ENCODE peak calls at places on chromosome 10, in nine cellular contexts. Z is left ventricle myocardium inferior, N is PC-3, E is uterus, R is neural crest cell, H is coronary artery, B is H9, U is thyroid gland, I is HCT116. A is an unnamed sample.
A peak's percentile ranks its signal among the peaks of the same experiment; 100 is the strongest.

GRCh38 chr10:100710151-100710871 is 35.1 kb upstream of the PAX2 start:
- DNase-seq in B (no peak), N (no peak), I (no peak), E (no peak), R (peak; percentile 55), U (peak; percentile 29), Z (no peak), H (no peak), A (no peak)

GRCh38 chr10:7707102-7707501 is 4.0 kb downstream of the ITIH2 start:
- DNase-seq in Z (no peak), R (no peak), N (no peak), E (no peak), U (no peak), B (no peak), I (no peak), H (no peak), A (no peak)

GRCh38 chr10:89348458-89348857 is 20.7 kb downstream of the IFIT3 start:
- DNase-seq in R (no peak), N (no peak), B (no peak), I (no peak), U (no peak), Z (no peak), H (no peak), E (no peak), A (no peak)

GRCh38 chr10:79446451-79447020 is 1.1 kb upstream of the ZCCHC24 start:
- DNase-seq in B (peak; percentile 67), N (peak; percentile 80), E (peak; percentile 73), H (peak; percentile 90), Z (peak; percentile 78), U (peak; percentile 87), R (peak; percentile 58), I (no peak), A (peak; percentile 48)

GRCh38 chr10:74306227-74306982 is 155.4 kb downstream of the ADK start:
- DNase-seq in R (no peak), H (no peak), E (no peak), I (no peak), N (no peak), U (no peak), Z (no peak), B (no peak), A (no peak)

GRCh38 chr10:129893690-129894089 is 70.4 kb downstream of the EBF3 start:
- DNase-seq in I (no peak), Z (no peak), U (no peak), H (no peak), E (no peak), N (no peak), R (no peak), B (no peak), A (no peak)

GRCh38 chr10:23100331-23101030 is 5.1 kb downstream of the MSRB2 start:
- DNase-seq in N (no peak), Z (no peak), I (no peak), E (no peak), U (no peak), H (no peak), B (no peak), R (no peak), A (no peak)

GRCh38 chr10:84375011-84375410 is 46.6 kb downstream of the CCSER2 start:
- DNase-seq in E (no peak), R (peak; percentile 20), H (no peak), I (peak; percentile 57), Z (no peak), U (peak; percentile 26), N (peak; percentile 75), B (no peak), A (peak; percentile 71)

GRCh38 chr10:30000802-30001571 is 58.4 kb downstream of the JCAD start:
- DNase-seq in N (peak; percentile 61), E (peak; percentile 65), I (no peak), U (peak; percentile 31), R (no peak), Z (no peak), H (peak; percentile 84), B (no peak), A (peak; percentile 95)

GRCh38 chr10:71598673-71599072 is 120.9 kb downstream of the C10orf105 start:
- DNase-seq in B (no peak), R (no peak), N (no peak), Z (peak; percentile 84), E (peak; percentile 80), U (peak; percentile 54), H (peak; percentile 84), I (no peak), A (peak; percentile 86)

GRCh38 chr10:29229258-29229705 is 59.6 kb upstream of the LYZL1 start:
- DNase-seq in N (no peak), Z (no peak), E (no peak), R (no peak), I (no peak), U (no peak), B (no peak), H (no peak), A (peak; percentile 19)

GRCh38 chr10:92291921-92292860 is 1.2 kb downstream of the MARCHF5 start:
- DNase-seq in H (peak; percentile 77), I (peak; percentile 32), U (peak; percentile 63), B (no peak), N (peak; percentile 64), R (peak; percentile 19), Z (peak; percentile 50), E (peak; percentile 44), A (peak; percentile 67)

GRCh38 chr10:127563718-127564553 is 14.8 kb downstream of the NPS start:
- DNase-seq in Z (no peak), B (peak; percentile 42), I (peak; percentile 24), E (no peak), R (peak; percentile 30), H (no peak), U (peak; percentile 6), N (peak; percentile 12), A (peak; percentile 5)

GRCh38 chr10:84798333-84798732 is 469.9 kb downstream of the CCSER2 start:
- DNase-seq in R (no peak), E (no peak), U (no peak), Z (no peak), B (no peak), I (no peak), H (no peak), N (no peak), A (no peak)

GRCh38 chr10:104819731-104820130 is 178.6 kb downstream of the SORCS3 start:
- DNase-seq in H (no peak), U (no peak), B (no peak), E (no peak), R (no peak), N (no peak), I (no peak), Z (no peak), A (no peak)

GRCh38 chr10:132279873-132280645 is 27.7 kb downstream of the STK32C start:
- DNase-seq in Z (no peak), U (no peak), I (no peak), E (no peak), H (no peak), R (no peak), B (no peak), N (no peak), A (no peak)

GRCh38 chr10:132577350-132578005 is 39.9 kb downstream of the INPP5A start:
- DNase-seq in R (no peak), N (peak; percentile 9), E (peak; percentile 43), U (peak; percentile 42), B (no peak), I (no peak), H (no peak), Z (peak; percentile 48), A (no peak)

GRCh38 chr10:18079665-18080295 is 60.4 kb upstream of the CACNB2 start:
- DNase-seq in N (peak; percentile 15), U (no peak), B (no peak), I (no peak), H (no peak), R (no peak), Z (peak; percentile 26), E (no peak), A (peak; percentile 73)

GRCh38 chr10:50216894-50217293 is 34.4 kb downstream of the ASAH2 start:
- DNase-seq in I (no peak), E (no peak), B (peak; percentile 31), Z (no peak), N (peak; percentile 78), R (no peak), U (no peak), H (no peak), A (peak; percentile 68)

GRCh38 chr10:125679436-125679835 is 3.5 kb downstream of the TEX36 start:
- DNase-seq in H (no peak), Z (no peak), I (no peak), U (no peak), N (no peak), E (no peak), B (no peak), R (no peak), A (no peak)
- TF ChIP-seq CTCF in H (no peak), Z (no peak), I (no peak), U (no peak), N (no peak), E (no peak), B (no peak), R (no peak), A (no peak)

GRCh38 chr10:42177077-42177792 is 461.1 kb downstream of the ZNF33B start:
- DNase-seq in I (no peak), N (no peak), B (no peak), U (no peak), H (no peak), E (no peak), R (no peak), Z (no peak), A (no peak)
- TF ChIP-seq CTCF in I (no peak), N (no peak), B (no peak), U (no peak), H (no peak), E (no peak), R (no peak), Z (no peak), A (no peak)

GRCh38 chr10:49028639-49029038 is 86.7 kb downstream of the VSTM4 start:
- DNase-seq in H (no peak), N (no peak), E (no peak), B (no peak), I (no peak), U (no peak), R (no peak), Z (no peak), A (no peak)
- TF ChIP-seq CTCF in H (no peak), N (no peak), E (no peak), B (no peak), I (no peak), U (no peak), R (no peak), Z (no peak), A (no peak)

GRCh38 chr10:124212702-124213101 is 119.3 kb upstream of the CHST15 start:
- DNase-seq in H (peak; percentile 47), Z (no peak), I (no peak), N (no peak), E (no peak), B (no peak), U (no peak), R (no peak), A (no peak)

GRCh38 chr10:124213881-124214523 is 120.6 kb upstream of the CHST15 start:
- DNase-seq in R (no peak), B (no peak), N (no peak), E (no peak), H (no peak), Z (no peak), I (no peak), U (no peak), A (no peak)

GRCh38 chr10:124217031-124217430 is 123.6 kb upstream of the CHST15 start:
- DNase-seq in Z (no peak), R (no peak), E (no peak), N (no peak), B (no peak), U (no peak), I (no peak), H (no peak), A (no peak)

GRCh38 chr10:124213471-124213870 is 120.1 kb upstream of the CHST15 start:
- DNase-seq in B (no peak), I (no peak), R (no peak), Z (no peak), H (no peak), N (peak; percentile 19), E (no peak), U (no peak), A (no peak)

GRCh38 chr10:124214610-124215009 is 121.2 kb upstream of the CHST15 start:
- DNase-seq in E (no peak), Z (no peak), B (no peak), N (no peak), U (no peak), R (no peak), I (no peak), H (no peak), A (no peak)
- TF ChIP-seq CTCF in E (no peak), Z (no peak), B (no peak), N (no peak), U (no peak), R (no peak), I (no peak), H (no peak), A (no peak)